ENCODE peak calls at places on chromosomes 16 and 17, in ten cellular contexts. L, K, J, X, B, F, G, H, V and P are unnamed samples.

GRCh38 chr17:7019839-7020519 is 2.9 kb upstream of the BCL6B start:
- DNase-seq in K (peak), H (peak), B (peak), V (peak), J (peak), L (no peak), F (peak), X (no peak), G (no peak), P (no peak)

GRCh38 chr17:73066148-73066884 is 26.2 kb downstream of the SLC39A11 start:
- DNase-seq in X (no peak), G (no peak), K (no peak), J (no peak), H (no peak), B (no peak), F (no peak), L (no peak), V (no peak), P (no peak)

GRCh38 chr16:50259334-50260205 is 6.8 kb upstream of the ADCY7 start:
- DNase-seq in F (no peak), B (peak), X (peak), K (peak), V (peak), J (peak), G (no peak), L (no peak), H (peak), P (peak)

GRCh38 chr17:37674511-37674910 is 31.3 kb upstream of the DDX52 start:
- DNase-seq in B (no peak), K (no peak), H (no peak), G (no peak), J (no peak), V (no peak), L (no peak), F (no peak), X (no peak), P (no peak)

GRCh38 chr16:85274501-85274900 is 162.2 kb upstream of the CIBAR2 start:
- DNase-seq in L (no peak), F (no peak), H (no peak), X (no peak), K (no peak), J (no peak), B (no peak), V (no peak), G (no peak), P (no peak)

GRCh38 chr17:40362696-40363479 is 1.6 kb downstream of the GJD3 start:
- DNase-seq in G (no peak), F (peak), L (no peak), B (peak), K (peak), X (no peak), J (peak), V (peak), H (peak), P (peak)

GRCh38 chr17:32289454-32289853 is 23.8 kb downstream of the RHBDL3 start:
- DNase-seq in L (no peak), J (no peak), B (no peak), V (no peak), X (no peak), G (no peak), F (no peak), H (no peak), K (no peak), P (no peak)

GRCh38 chr17:37488009-37488604 is 1.6 kb upstream of the DUSP14 start:
- DNase-seq in B (no peak), K (no peak), X (no peak), F (peak), L (no peak), G (no peak), J (peak), H (no peak), V (no peak), P (no peak)

GRCh38 chr17:71361691-71362450 is 758.9 kb upstream of the SOX9 start:
- DNase-seq in L (no peak), F (no peak), H (no peak), V (no peak), J (no peak), G (no peak), K (no peak), B (no peak), X (no peak), P (no peak)

GRCh38 chr17:71363661-71364060 is 757.2 kb upstream of the SOX9 start:
- DNase-seq in F (no peak), H (no peak), X (no peak), J (no peak), G (no peak), B (no peak), L (no peak), K (no peak), V (no peak), P (no peak)

DNA sequence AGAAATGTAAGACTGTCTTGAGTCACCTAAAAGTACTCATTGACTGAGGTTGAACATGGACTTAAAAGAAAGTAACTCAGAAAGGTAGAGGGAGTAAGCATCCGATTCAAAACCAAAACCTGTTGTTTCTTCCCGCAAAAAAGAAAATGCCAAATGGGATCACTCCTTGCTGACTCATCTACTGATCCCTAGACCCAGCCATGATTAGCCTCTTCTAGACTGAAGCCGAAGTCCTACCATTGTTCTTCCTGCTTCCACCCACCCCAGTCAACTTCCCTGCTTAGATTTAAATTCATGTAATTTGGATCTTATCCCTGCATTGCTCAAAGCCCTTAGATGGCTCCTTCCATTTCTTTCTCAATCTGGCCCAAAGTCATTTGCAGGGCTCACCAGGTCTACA is 760.5 kb upstream of the SOX9 start:
- DNase-seq in L (no peak), H (no peak), G (no peak), V (no peak), F (no peak), K (no peak), B (no peak), X (no peak), J (no peak), P (no peak)
- TF ChIP-seq EP300 in L (no peak), H (no peak), G (no peak), V (no peak), F (no peak), K (no peak), B (no peak), X (no peak), J (no peak), P (no peak)

DNA sequence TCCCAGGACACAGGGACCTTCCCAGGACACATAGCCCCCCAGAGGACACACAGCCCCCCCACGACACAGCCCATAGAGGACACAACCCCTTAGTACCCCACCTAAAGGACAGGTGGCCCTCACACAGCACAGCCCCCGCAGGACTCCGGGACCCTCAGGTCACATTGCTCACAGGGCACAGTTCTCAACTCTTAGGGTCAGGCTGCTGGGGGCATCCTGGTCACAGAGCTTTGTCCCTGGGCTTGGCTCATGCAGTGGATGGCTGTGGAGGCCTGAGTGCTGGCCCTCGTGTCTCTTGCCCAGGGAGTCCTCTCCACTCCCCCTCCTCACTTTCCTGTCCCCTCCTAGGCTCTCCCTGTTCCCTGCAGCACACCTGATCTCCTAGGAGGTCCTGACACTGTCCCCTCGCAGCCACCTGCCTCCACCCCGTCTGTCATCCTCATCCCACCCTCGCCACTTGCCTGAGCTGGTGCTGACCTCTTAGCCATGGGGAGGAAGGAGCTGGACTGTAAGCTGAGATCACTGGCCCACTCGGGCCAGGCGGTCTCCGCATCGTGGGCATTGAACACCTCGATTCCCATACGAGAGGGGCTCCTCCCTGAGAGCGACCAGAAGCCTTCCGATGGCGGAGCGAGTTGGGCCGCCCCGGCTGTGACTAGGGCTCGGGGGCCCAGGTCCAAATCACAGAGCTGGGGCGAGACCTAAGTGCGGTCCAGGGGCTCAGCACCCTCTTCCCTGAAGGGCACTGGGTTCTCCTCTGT is 1.4 kb upstream of the WDR45B start:
- DNase-seq in L (no peak), B (peak), J (no peak), X (no peak), G (no peak), H (no peak), F (no peak), V (no peak), K (no peak), P (no peak)
- TF ChIP-seq EP300 in L (no peak), B (no peak), J (no peak), X (no peak), G (no peak), H (no peak), F (no peak), V (no peak), K (no peak), P (no peak)

DNA sequence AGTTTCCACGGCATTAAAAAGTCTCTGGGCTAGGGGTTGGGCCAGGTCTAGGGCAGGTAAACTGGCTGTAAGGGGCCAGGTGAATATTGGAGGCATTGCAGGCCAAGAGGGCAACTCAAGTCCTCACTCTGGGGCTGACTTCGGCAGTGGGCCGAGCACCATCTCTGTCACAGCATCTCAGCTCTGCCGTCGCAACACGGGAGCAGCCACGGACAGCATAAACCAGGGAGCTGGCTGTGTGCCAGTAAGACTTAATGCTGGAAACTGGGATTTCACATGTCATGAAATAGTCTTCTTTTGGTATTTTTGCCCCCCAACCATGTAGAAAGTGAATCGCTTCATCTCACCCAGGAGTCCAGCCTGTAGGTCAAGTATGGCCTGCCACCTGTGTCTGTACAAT is 12.6 kb upstream of the LGALS9 start:
- DNase-seq in H (no peak), L (no peak), B (no peak), F (no peak), G (no peak), X (no peak), J (no peak), K (no peak), V (no peak), P (no peak)
- TF ChIP-seq EP300 in H (no peak), L (no peak), B (no peak), F (no peak), G (no peak), X (no peak), J (no peak), K (no peak), V (no peak), P (no peak)

GRCh38 chr17:3718251-3718650 is 5.5 kb upstream of the HASPIN start:
- DNase-seq in G (no peak), J (no peak), H (no peak), F (no peak), B (no peak), X (no peak), V (no peak), L (no peak), K (no peak), P (no peak)
- TF ChIP-seq EP300 in G (no peak), J (no peak), H (no peak), F (no peak), B (no peak), X (no peak), V (no peak), L (no peak), K (no peak), P (no peak)

GRCh38 chr17:74452841-74453661 is 13.4 kb upstream of the CD300A start:
- DNase-seq in K (no peak), H (peak), V (no peak), X (no peak), J (no peak), B (no peak), F (no peak), L (no peak), G (no peak), P (no peak)

GRCh38 chr17:74454197-74455024 is 12.0 kb upstream of the CD300A start:
- DNase-seq in V (peak), X (no peak), L (no peak), B (peak), H (no peak), K (no peak), G (no peak), F (peak), J (no peak), P (peak)

GRCh38 chr17:74452027-74452840 is 14.2 kb upstream of the CD300A start:
- DNase-seq in V (no peak), B (no peak), J (no peak), K (no peak), X (no peak), F (no peak), H (peak), G (no peak), L (no peak), P (no peak)

GRCh38 chr17:74455025-74455585 is 11.3 kb upstream of the CD300A start:
- DNase-seq in B (no peak), X (no peak), V (peak), G (no peak), L (no peak), J (no peak), K (no peak), F (no peak), H (no peak), P (no peak)

GRCh38 chr17:74453665-74454196 is 12.7 kb upstream of the CD300A start:
- DNase-seq in F (peak), H (peak), V (no peak), X (peak), L (no peak), G (no peak), B (no peak), K (peak), J (peak), P (no peak)
- TF ChIP-seq EP300 in F (no peak), H (no peak), V (no peak), X (no peak), L (no peak), G (no peak), B (no peak), K (no peak), J (no peak), P (no peak)